ENCODE peak calls at places on chromosome 19, in ten cellular contexts. One of them, this sample, is unnamed.

GRCh38 chr19:3458229-3458555 is 22.1 kb downstream of the SMIM24 start:
- DNase-seq in BJ: no peak
- DNase-seq in fibroblast of mammary gland: no peak
- DNase-seq in AG10803: no peak
- DNase-seq in foreskin fibroblast: no peak
- DNase-seq in cardiac fibroblast: no peak
- DNase-seq in cardiac muscle cell: no peak
- DNase-seq in keratinocyte: no peak
- DNase-seq in stomach: no peak
- DNase-seq in ovary: no peak
- DNase-seq in this sample: peak; percentile 88

GRCh38 chr19:43612374-43612773 is 486 bp downstream of the SRRM5 start:
- DNase-seq in foreskin fibroblast: no peak
- DNase-seq in BJ: no peak
- DNase-seq in AG10803: no peak
- DNase-seq in cardiac fibroblast: no peak
- DNase-seq in cardiac muscle cell: no peak
- DNase-seq in ovary: no peak
- DNase-seq in fibroblast of mammary gland: no peak
- DNase-seq in stomach: no peak
- DNase-seq in keratinocyte: no peak
- DNase-seq in this sample: no peak

GRCh38 chr19:13835791-13836723 is 40.8 kb downstream of the ZSWIM4 start:
- DNase-seq in foreskin fibroblast: peak; percentile 36
- DNase-seq in stomach: no peak
- DNase-seq in cardiac fibroblast: peak; percentile 34
- DNase-seq in BJ: no peak
- DNase-seq in fibroblast of mammary gland: no peak
- DNase-seq in ovary: peak; percentile 44
- DNase-seq in keratinocyte: no peak
- DNase-seq in cardiac muscle cell: no peak
- DNase-seq in AG10803: peak; percentile 47
- DNase-seq in this sample: peak; percentile 40

GRCh38 chr19:39110263-39110967 is 15.2 kb upstream of the PAK4 start:
- DNase-seq in cardiac muscle cell: peak; percentile 33
- DNase-seq in fibroblast of mammary gland: peak; percentile 19
- DNase-seq in ovary: peak; percentile 61
- DNase-seq in foreskin fibroblast: peak; percentile 64
- DNase-seq in cardiac fibroblast: peak; percentile 50
- DNase-seq in AG10803: no peak
- DNase-seq in BJ: no peak
- DNase-seq in keratinocyte: no peak
- DNase-seq in stomach: peak; percentile 81
- DNase-seq in this sample: no peak

GRCh38 chr19:12838182-12838890 is at the start of gene MAST1:
- DNase-seq in stomach: peak; percentile 50
- DNase-seq in AG10803: no peak
- DNase-seq in ovary: no peak
- DNase-seq in cardiac fibroblast: no peak
- DNase-seq in keratinocyte: no peak
- DNase-seq in cardiac muscle cell: peak; percentile 27
- DNase-seq in BJ: no peak
- DNase-seq in fibroblast of mammary gland: no peak
- DNase-seq in foreskin fibroblast: peak; percentile 62
- DNase-seq in this sample: no peak

GRCh38 chr19:37594982-37595382 is 306 bp downstream of the ZNF540 start:
- DNase-seq in BJ: no peak
- DNase-seq in foreskin fibroblast: peak; percentile 73
- DNase-seq in keratinocyte: peak; percentile 28
- DNase-seq in ovary: peak; percentile 76
- DNase-seq in fibroblast of mammary gland: peak; percentile 55
- DNase-seq in cardiac fibroblast: no peak
- DNase-seq in AG10803: peak; percentile 44
- DNase-seq in stomach: peak; percentile 62
- DNase-seq in cardiac muscle cell: peak; percentile 67
- DNase-seq in this sample: no peak

GRCh38 chr19:30064021-30064699 is 122.1 kb downstream of the URI1 start:
- DNase-seq in AG10803: no peak
- DNase-seq in cardiac muscle cell: no peak
- DNase-seq in foreskin fibroblast: no peak
- DNase-seq in ovary: no peak
- DNase-seq in fibroblast of mammary gland: no peak
- DNase-seq in stomach: no peak
- DNase-seq in cardiac fibroblast: no peak
- DNase-seq in BJ: no peak
- DNase-seq in keratinocyte: no peak
- DNase-seq in this sample: no peak

GRCh38 chr19:29687897-29688728 is 22.9 kb downstream of the PLEKHF1 start:
- DNase-seq in fibroblast of mammary gland: peak; percentile 97
- DNase-seq in keratinocyte: no peak
- DNase-seq in BJ: no peak
- DNase-seq in cardiac fibroblast: peak; percentile 83
- DNase-seq in stomach: no peak
- DNase-seq in ovary: no peak
- DNase-seq in cardiac muscle cell: peak; percentile 73
- DNase-seq in AG10803: peak; percentile 84
- DNase-seq in foreskin fibroblast: peak; percentile 86
- DNase-seq in this sample: peak; percentile 33

GRCh38 chr19:46049597-46049996 is 8.8 kb upstream of the IGFL4 start:
- DNase-seq in ovary: no peak
- DNase-seq in fibroblast of mammary gland: no peak
- DNase-seq in BJ: no peak
- DNase-seq in stomach: no peak
- DNase-seq in AG10803: no peak
- DNase-seq in keratinocyte: peak; percentile 59
- DNase-seq in cardiac fibroblast: no peak
- DNase-seq in foreskin fibroblast: no peak
- DNase-seq in cardiac muscle cell: no peak
- DNase-seq in this sample: no peak

DNA sequence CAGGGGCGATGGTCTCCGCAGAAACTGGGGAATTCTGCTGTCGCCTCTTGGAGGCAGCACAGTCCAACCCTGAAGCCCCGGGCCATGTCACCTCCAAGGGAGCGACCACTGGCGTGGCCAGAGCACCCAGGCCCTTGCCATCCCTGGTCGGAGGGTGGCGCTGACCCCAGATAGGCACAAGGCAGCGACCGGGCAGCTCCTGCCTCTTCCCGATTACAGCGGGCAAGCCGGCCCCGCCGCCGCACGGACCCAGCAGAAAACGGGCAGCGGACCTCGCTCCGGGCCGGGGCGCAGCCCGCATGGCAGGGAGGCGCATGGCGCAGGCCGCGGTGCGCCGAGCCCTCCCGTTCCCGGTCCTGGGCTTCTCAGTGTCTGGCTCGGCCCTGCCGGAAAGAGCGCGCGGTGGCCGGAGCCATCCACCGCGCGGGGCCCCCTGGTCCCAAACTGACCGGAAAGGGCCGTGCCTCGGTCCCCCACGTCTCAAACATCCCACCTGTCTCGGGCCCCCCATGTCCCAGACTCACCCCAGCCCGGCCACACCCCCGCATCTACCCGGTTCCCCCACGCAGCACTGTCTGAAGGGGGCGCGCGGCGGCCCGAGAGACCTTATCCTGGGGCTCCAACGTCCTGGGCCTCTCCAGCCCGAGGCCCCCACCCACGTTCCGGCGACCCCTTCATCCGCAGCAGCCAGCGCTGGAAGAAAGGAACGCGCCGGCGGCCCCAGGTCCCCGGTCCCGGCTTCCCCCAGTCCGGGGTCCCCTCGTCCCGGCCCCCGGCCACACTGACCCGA is 725 bp downstream of the CERS1 start:
- DNase-seq in fibroblast of mammary gland: peak; percentile 34
- DNase-seq in AG10803: peak; percentile 13
- DNase-seq in cardiac fibroblast: peak; percentile 35
- DNase-seq in stomach: no peak
- DNase-seq in foreskin fibroblast: peak; percentile 63
- DNase-seq in cardiac muscle cell: peak; percentile 24
- DNase-seq in keratinocyte: no peak
- DNase-seq in ovary: no peak
- DNase-seq in BJ: no peak
- DNase-seq in this sample: peak; percentile 22
- TF ChIP-seq CTCF in fibroblast of mammary gland: peak; percentile 28
- TF ChIP-seq CTCF in AG10803: peak; percentile 21
- TF ChIP-seq CTCF in cardiac fibroblast: peak; percentile 36
- TF ChIP-seq CTCF in stomach: no peak
- TF ChIP-seq CTCF in foreskin fibroblast: peak; percentile 26
- TF ChIP-seq CTCF in cardiac muscle cell: peak; percentile 35
- TF ChIP-seq CTCF in keratinocyte: no peak
- TF ChIP-seq CTCF in ovary: no peak
- TF ChIP-seq CTCF in BJ: peak; percentile 51
- TF ChIP-seq CTCF in this sample: peak; percentile 48

GRCh38 chr19:18780631-18781030 is 10.5 kb downstream of the COMP start:
- DNase-seq in AG10803: no peak
- DNase-seq in keratinocyte: no peak
- DNase-seq in stomach: no peak
- DNase-seq in fibroblast of mammary gland: no peak
- DNase-seq in ovary: no peak
- DNase-seq in BJ: no peak
- DNase-seq in foreskin fibroblast: no peak
- DNase-seq in cardiac fibroblast: no peak
- DNase-seq in cardiac muscle cell: no peak
- DNase-seq in this sample: no peak
- TF ChIP-seq CTCF in AG10803: no peak
- TF ChIP-seq CTCF in keratinocyte: no peak
- TF ChIP-seq CTCF in stomach: no peak
- TF ChIP-seq CTCF in fibroblast of mammary gland: no peak
- TF ChIP-seq CTCF in ovary: no peak
- TF ChIP-seq CTCF in BJ: peak; percentile 11
- TF ChIP-seq CTCF in foreskin fibroblast: peak; percentile 7
- TF ChIP-seq CTCF in cardiac fibroblast: no peak
- TF ChIP-seq CTCF in cardiac muscle cell: peak; percentile 10
- TF ChIP-seq CTCF in this sample: peak; percentile 14

GRCh38 chr19:2097330-2098327 is 914 bp downstream of the IZUMO4 start:
- DNase-seq in cardiac fibroblast: no peak
- DNase-seq in ovary: peak; percentile 58
- DNase-seq in fibroblast of mammary gland: no peak
- DNase-seq in stomach: no peak
- DNase-seq in AG10803: no peak
- DNase-seq in BJ: no peak
- DNase-seq in foreskin fibroblast: no peak
- DNase-seq in cardiac muscle cell: no peak
- DNase-seq in keratinocyte: no peak
- DNase-seq in this sample: no peak

GRCh38 chr19:2099937-2100718 is 3.4 kb downstream of the IZUMO4 start:
- DNase-seq in stomach: no peak
- DNase-seq in cardiac fibroblast: no peak
- DNase-seq in cardiac muscle cell: no peak
- DNase-seq in BJ: no peak
- DNase-seq in foreskin fibroblast: no peak
- DNase-seq in AG10803: no peak
- DNase-seq in ovary: no peak
- DNase-seq in keratinocyte: no peak
- DNase-seq in fibroblast of mammary gland: no peak
- DNase-seq in this sample: no peak

GRCh38 chr19:2099054-2099501 is 2.4 kb downstream of the IZUMO4 start:
- DNase-seq in fibroblast of mammary gland: no peak
- DNase-seq in foreskin fibroblast: peak; percentile 23
- DNase-seq in ovary: no peak
- DNase-seq in cardiac fibroblast: no peak
- DNase-seq in BJ: no peak
- DNase-seq in stomach: no peak
- DNase-seq in AG10803: no peak
- DNase-seq in cardiac muscle cell: no peak
- DNase-seq in keratinocyte: no peak
- DNase-seq in this sample: no peak

GRCh38 chr19:2095338-2095938 is 688 bp downstream of the MOB3A start:
- DNase-seq in foreskin fibroblast: no peak
- DNase-seq in BJ: no peak
- DNase-seq in stomach: no peak
- DNase-seq in ovary: no peak
- DNase-seq in AG10803: no peak
- DNase-seq in fibroblast of mammary gland: no peak
- DNase-seq in cardiac muscle cell: no peak
- DNase-seq in keratinocyte: no peak
- DNase-seq in cardiac fibroblast: no peak
- DNase-seq in this sample: no peak

DNA sequence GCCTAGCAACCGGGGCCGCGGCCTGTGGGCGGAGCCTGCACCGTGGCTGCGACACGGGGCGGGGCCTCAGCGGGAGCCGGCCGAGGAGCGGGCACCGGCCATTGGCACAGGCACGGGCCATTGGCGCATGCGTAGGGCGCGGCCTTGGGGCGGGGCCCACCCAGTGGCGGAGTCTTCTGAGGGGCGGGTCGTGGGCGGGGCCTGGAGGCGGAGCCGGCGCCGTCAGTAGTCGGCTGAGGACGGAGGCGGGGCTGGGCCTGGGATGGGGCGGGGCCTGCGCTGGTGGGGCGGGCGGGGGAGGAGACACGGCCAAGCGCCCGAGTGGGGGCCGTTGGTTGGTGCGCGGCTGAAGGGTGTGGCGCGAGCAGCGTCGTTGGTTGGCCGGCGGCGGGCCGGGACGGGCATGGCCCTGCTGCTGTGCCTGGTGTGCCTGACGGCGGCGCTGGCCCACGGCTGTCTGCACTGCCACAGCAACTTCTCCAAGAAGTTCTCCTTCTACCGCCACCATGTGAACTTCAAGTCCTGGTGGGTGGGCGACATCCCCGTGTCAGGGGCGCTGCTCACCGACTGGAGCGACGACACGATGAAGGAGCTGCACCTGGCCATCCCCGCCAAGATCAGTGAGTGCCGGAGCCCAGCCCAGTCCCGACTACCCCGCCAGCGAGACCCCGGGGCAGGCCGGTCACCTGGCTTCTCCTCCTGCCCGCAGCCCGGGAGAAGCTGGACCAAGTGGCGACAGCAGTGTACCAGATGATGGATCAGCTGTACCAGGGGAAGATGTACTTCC is at the start of gene IZUMO4:
- DNase-seq in stomach: peak; percentile 100
- DNase-seq in cardiac muscle cell: peak; percentile 99
- DNase-seq in cardiac fibroblast: peak; percentile 98
- DNase-seq in ovary: peak; percentile 99
- DNase-seq in fibroblast of mammary gland: peak; percentile 95
- DNase-seq in AG10803: peak; percentile 95
- DNase-seq in foreskin fibroblast: peak; percentile 99
- DNase-seq in BJ: peak; percentile 61
- DNase-seq in keratinocyte: peak; percentile 82
- DNase-seq in this sample: peak; percentile 97
- TF ChIP-seq CTCF in stomach: peak; percentile 27
- TF ChIP-seq CTCF in cardiac muscle cell: peak; percentile 36
- TF ChIP-seq CTCF in cardiac fibroblast: peak; percentile 26
- TF ChIP-seq CTCF in ovary: no peak
- TF ChIP-seq CTCF in fibroblast of mammary gland: peak; percentile 25
- TF ChIP-seq CTCF in AG10803: peak; percentile 45
- TF ChIP-seq CTCF in foreskin fibroblast: peak; percentile 30
- TF ChIP-seq CTCF in BJ: peak; percentile 46
- TF ChIP-seq CTCF in keratinocyte: peak; percentile 35
- TF ChIP-seq CTCF in this sample: peak; percentile 36

DNA sequence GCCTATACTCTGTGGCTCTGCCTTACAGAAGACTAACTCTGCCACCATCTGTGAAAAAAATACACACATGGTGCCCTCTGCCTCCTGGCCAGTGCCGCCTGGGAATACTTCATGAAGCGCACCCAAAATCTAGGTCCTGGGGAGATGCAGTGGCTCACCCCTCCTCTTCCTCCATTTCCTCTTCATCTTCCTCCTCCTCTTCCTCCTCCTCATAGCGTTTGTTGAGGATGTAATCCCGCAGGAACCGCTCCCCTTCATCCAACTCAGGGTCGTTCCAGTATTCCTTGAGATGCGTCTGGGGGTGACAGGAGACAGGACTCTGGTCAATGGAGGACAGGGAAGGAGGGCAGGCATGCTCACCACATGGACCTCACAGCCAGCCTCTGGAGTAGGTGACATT is 5.7 kb downstream of the KRI1 start:
- DNase-seq in ovary: no peak
- DNase-seq in AG10803: no peak
- DNase-seq in cardiac muscle cell: no peak
- DNase-seq in foreskin fibroblast: no peak
- DNase-seq in cardiac fibroblast: no peak
- DNase-seq in BJ: no peak
- DNase-seq in stomach: no peak
- DNase-seq in keratinocyte: no peak
- DNase-seq in fibroblast of mammary gland: no peak
- DNase-seq in this sample: no peak
- TF ChIP-seq CTCF in ovary: no peak
- TF ChIP-seq CTCF in AG10803: no peak
- TF ChIP-seq CTCF in cardiac muscle cell: no peak
- TF ChIP-seq CTCF in foreskin fibroblast: no peak
- TF ChIP-seq CTCF in cardiac fibroblast: no peak
- TF ChIP-seq CTCF in BJ: no peak
- TF ChIP-seq CTCF in stomach: no peak
- TF ChIP-seq CTCF in keratinocyte: no peak
- TF ChIP-seq CTCF in fibroblast of mammary gland: no peak
- TF ChIP-seq CTCF in this sample: no peak